ENCODE peak calls at places on chromosomes 11 and 22, in four cellular contexts. J is lower lobe of right lung, V is activated T-cell treated with anti-CD3 and anti-CD28 coated beads for 1 hour, G is substantia nigra. F is an unnamed sample.

GRCh38 chr11:134514354-134514951 is 102.4 kb upstream of the B3GAT1 start:
- DNase-seq in V (no peak), J (peak; percentile 41), G (no peak), F (no peak)

GRCh38 chr11:63491614-63492372 is 826 bp upstream of the PLAAT5 start:
- DNase-seq in V (no peak), G (no peak), J (no peak), F (no peak)

GRCh38 chr22:46673677-46674236 is 53.6 kb downstream of the GRAMD4 start:
- DNase-seq in G (no peak), V (no peak), J (no peak), F (no peak)

GRCh38 chr11:61718613-61719302 is 33.7 kb upstream of the MYRF start:
- DNase-seq in J (no peak), G (no peak), V (no peak), F (no peak)

GRCh38 chr11:2804189-2804588 is 81.4 kb downstream of the CDKN1C start:
- DNase-seq in J (peak; percentile 27), V (no peak), G (peak; percentile 38), F (no peak)

GRCh38 chr11:118691926-118692830 is 12.7 kb upstream of the TREH start:
- DNase-seq in V (peak; percentile 51), J (no peak), G (no peak), F (peak; percentile 71)

GRCh38 chr11:19400296-19400695 is 159.6 kb upstream of the E2F8 start:
- DNase-seq in G (no peak), V (no peak), J (no peak), F (no peak)

GRCh38 chr11:33690290-33691050 is 10.2 kb downstream of the C11orf91 start:
- DNase-seq in V (no peak), G (peak; percentile 76), J (no peak), F (no peak)

GRCh38 chr22:35313311-35314121 is 13.8 kb downstream of the TOM1 start:
- DNase-seq in G (no peak), J (no peak), V (no peak), F (no peak)

GRCh38 chr22:29784451-29785361 is 17.5 kb downstream of the UQCR10 start:
- DNase-seq in G (peak; percentile 50), J (no peak), V (no peak), F (no peak)

GRCh38 chr22:17878970-17879369 is 104.7 kb upstream of the BID start:
- DNase-seq in G (no peak), J (no peak), V (no peak), F (no peak)

GRCh38 chr11:1153951-1154487 is 3.7 kb upstream of the MUC5AC start:
- DNase-seq in J (peak; percentile 47), G (no peak), V (no peak), F (no peak)

GRCh38 chr11:65224939-65225283 is 36.9 kb upstream of the POLA2 start:
- DNase-seq in V (no peak), J (peak; percentile 76), G (no peak), F (no peak)

GRCh38 chr11:17343907-17344306 is 7.7 kb upstream of the NCR3LG1 start:
- DNase-seq in G (no peak), J (no peak), V (no peak), F (no peak)

GRCh38 chr11:118205979-118206611 is 18.7 kb downstream of the JAML start:
- DNase-seq in G (no peak), V (no peak), J (no peak), F (no peak)

GRCh38 chr11:2534131-2534956 is 89.5 kb downstream of the KCNQ1 start:
- DNase-seq in J (no peak), G (no peak), V (no peak), F (no peak)

GRCh38 chr11:118939948-118940598 is 14.3 kb upstream of the BCL9L start:
- DNase-seq in V (no peak), J (no peak), G (no peak), F (no peak)

GRCh38 chr11:27718853-27719574 is 18.8 kb upstream of the BDNF start:
- DNase-seq in V (no peak), G (no peak), J (no peak), F (no peak)

GRCh38 chr22:46119729-46120419 is 30.5 kb upstream of the PPARA start:
- DNase-seq in G (no peak), J (no peak), V (no peak), F (no peak)

GRCh38 chr11:844693-845644 is 2.3 kb downstream of the TSPAN4 start:
- DNase-seq in V (no peak), G (no peak), J (peak; percentile 91), F (no peak)

GRCh38 chr11:88231894-88232482 is 56.7 kb upstream of the RAB38 start:
- DNase-seq in V (no peak), G (no peak), J (no peak), F (peak; percentile 27)

GRCh38 chr11:44883277-44883676 is 67.4 kb downstream of the TP53I11 start:
- DNase-seq in J (no peak), V (no peak), G (no peak), F (no peak)

GRCh38 chr11:4677948-4678347 is 19.7 kb downstream of the OR51E2 start:
- DNase-seq in G (no peak), V (no peak), J (no peak), F (no peak)

GRCh38 chr11:129976371-129976770 is 26.3 kb downstream of the PRDM10 start:
- DNase-seq in V (no peak), G (no peak), J (no peak), F (no peak)

GRCh38 chr22:46149493-46149997 is 781 bp upstream of the PPARA start:
- DNase-seq in G (peak; percentile 67), J (peak; percentile 73), V (peak; percentile 22), F (peak; percentile 33)